ENCODE peak calls at places on chromosome 21, in nine cellular contexts. One of them, this sample, is unnamed.
A peak's percentile ranks its signal among the peaks of the same experiment; 100 is the strongest.

GRCh38 chr21:34906401-34906800 is 142.7 kb downstream of the RUNX1 start:
- DNase-seq in H4: no peak
- DNase-seq in ecto neural progenitor cell: no peak
- DNase-seq in AG04450: no peak
- DNase-seq in HEK293T: no peak
- DNase-seq in T47D: no peak
- DNase-seq in Calu3: no peak
- DNase-seq in activated effector memory CD4-positive, alpha-beta T cell treated with anti-CD3 and anti-CD28 coated beads, Interleukin-2, amount 50 U/mL, for 16 hours: no peak
- DNase-seq in small intestine: no peak
- DNase-seq in this sample: no peak

GRCh38 chr21:31260790-31261189 is 83.3 kb downstream of the TIAM1 start:
- DNase-seq in H4: no peak
- DNase-seq in ecto neural progenitor cell: no peak
- DNase-seq in AG04450: no peak
- DNase-seq in HEK293T: no peak
- DNase-seq in T47D: no peak
- DNase-seq in Calu3: no peak
- DNase-seq in activated effector memory CD4-positive, alpha-beta T cell treated with anti-CD3 and anti-CD28 coated beads, Interleukin-2, amount 50 U/mL, for 16 hours: no peak
- DNase-seq in small intestine: no peak
- DNase-seq in this sample: no peak

GRCh38 chr21:33662046-33662445 is 19.7 kb downstream of the ITSN1 start:
- DNase-seq in H4: no peak
- DNase-seq in ecto neural progenitor cell: no peak
- DNase-seq in AG04450: no peak
- DNase-seq in HEK293T: no peak
- DNase-seq in T47D: no peak
- DNase-seq in Calu3: no peak
- DNase-seq in activated effector memory CD4-positive, alpha-beta T cell treated with anti-CD3 and anti-CD28 coated beads, Interleukin-2, amount 50 U/mL, for 16 hours: no peak
- DNase-seq in small intestine: no peak
- DNase-seq in this sample: no peak

GRCh38 chr21:46065215-46065992 is 32.5 kb upstream of the COL6A2 start:
- DNase-seq in H4: no peak
- DNase-seq in ecto neural progenitor cell: no peak
- DNase-seq in AG04450: no peak
- DNase-seq in HEK293T: no peak
- DNase-seq in T47D: no peak
- DNase-seq in Calu3: no peak
- DNase-seq in activated effector memory CD4-positive, alpha-beta T cell treated with anti-CD3 and anti-CD28 coated beads, Interleukin-2, amount 50 U/mL, for 16 hours: no peak
- DNase-seq in small intestine: no peak
- DNase-seq in this sample: no peak

GRCh38 chr21:27734146-27734545 is 767.3 kb upstream of the ADAMTS5 start:
- DNase-seq in H4: peak; percentile 42
- DNase-seq in ecto neural progenitor cell: no peak
- DNase-seq in AG04450: peak; percentile 49
- DNase-seq in HEK293T: no peak
- DNase-seq in T47D: no peak
- DNase-seq in Calu3: no peak
- DNase-seq in activated effector memory CD4-positive, alpha-beta T cell treated with anti-CD3 and anti-CD28 coated beads, Interleukin-2, amount 50 U/mL, for 16 hours: no peak
- DNase-seq in small intestine: no peak
- DNase-seq in this sample: no peak

GRCh38 chr21:43864806-43865470 is at the start of gene AGPAT3:
- DNase-seq in H4: no peak
- DNase-seq in ecto neural progenitor cell: no peak
- DNase-seq in AG04450: no peak
- DNase-seq in HEK293T: peak; percentile 59
- DNase-seq in T47D: peak; percentile 43
- DNase-seq in Calu3: no peak
- DNase-seq in activated effector memory CD4-positive, alpha-beta T cell treated with anti-CD3 and anti-CD28 coated beads, Interleukin-2, amount 50 U/mL, for 16 hours: peak; percentile 79
- DNase-seq in small intestine: no peak
- DNase-seq in this sample: no peak

GRCh38 chr21:41761211-41762181 is 5.4 kb downstream of the RIPK4 start:
- DNase-seq in H4: peak; percentile 83
- DNase-seq in ecto neural progenitor cell: peak; percentile 66
- DNase-seq in AG04450: no peak
- DNase-seq in HEK293T: no peak
- DNase-seq in T47D: peak; percentile 74
- DNase-seq in Calu3: peak; percentile 48
- DNase-seq in activated effector memory CD4-positive, alpha-beta T cell treated with anti-CD3 and anti-CD28 coated beads, Interleukin-2, amount 50 U/mL, for 16 hours: no peak
- DNase-seq in small intestine: peak; percentile 55
- DNase-seq in this sample: no peak

GRCh38 chr21:42038826-42039425 is 28.8 kb upstream of the ZBTB21 start:
- DNase-seq in H4: peak; percentile 84
- DNase-seq in ecto neural progenitor cell: no peak
- DNase-seq in AG04450: peak; percentile 61
- DNase-seq in HEK293T: no peak
- DNase-seq in T47D: no peak
- DNase-seq in Calu3: no peak
- DNase-seq in activated effector memory CD4-positive, alpha-beta T cell treated with anti-CD3 and anti-CD28 coated beads, Interleukin-2, amount 50 U/mL, for 16 hours: no peak
- DNase-seq in small intestine: no peak
- DNase-seq in this sample: no peak

GRCh38 chr21:25370311-25370744 is 237.0 kb downstream of the MRPL39 start:
- DNase-seq in H4: peak; percentile 93
- DNase-seq in ecto neural progenitor cell: no peak
- DNase-seq in AG04450: peak; percentile 87
- DNase-seq in HEK293T: no peak
- DNase-seq in T47D: no peak
- DNase-seq in Calu3: peak; percentile 4
- DNase-seq in activated effector memory CD4-positive, alpha-beta T cell treated with anti-CD3 and anti-CD28 coated beads, Interleukin-2, amount 50 U/mL, for 16 hours: peak; percentile 62
- DNase-seq in small intestine: no peak
- DNase-seq in this sample: peak; percentile 85

GRCh38 chr21:43273016-43273707 is 104.4 kb downstream of the CRYAA start:
- DNase-seq in H4: no peak
- DNase-seq in ecto neural progenitor cell: no peak
- DNase-seq in AG04450: no peak
- DNase-seq in HEK293T: no peak
- DNase-seq in T47D: no peak
- DNase-seq in Calu3: no peak
- DNase-seq in activated effector memory CD4-positive, alpha-beta T cell treated with anti-CD3 and anti-CD28 coated beads, Interleukin-2, amount 50 U/mL, for 16 hours: no peak
- DNase-seq in small intestine: no peak
- DNase-seq in this sample: no peak

GRCh38 chr21:29194847-29195246 is 64.4 kb downstream of the MAP3K7CL start:
- DNase-seq in H4: no peak
- DNase-seq in ecto neural progenitor cell: no peak
- DNase-seq in AG04450: no peak
- DNase-seq in HEK293T: no peak
- DNase-seq in T47D: no peak
- DNase-seq in Calu3: no peak
- DNase-seq in activated effector memory CD4-positive, alpha-beta T cell treated with anti-CD3 and anti-CD28 coated beads, Interleukin-2, amount 50 U/mL, for 16 hours: no peak
- DNase-seq in small intestine: no peak
- DNase-seq in this sample: no peak

GRCh38 chr21:39182484-39183271 is 573 bp downstream of the PSMG1 start:
- DNase-seq in H4: no peak
- DNase-seq in ecto neural progenitor cell: peak; percentile 52
- DNase-seq in AG04450: no peak
- DNase-seq in HEK293T: no peak
- DNase-seq in T47D: no peak
- DNase-seq in Calu3: peak; percentile 6
- DNase-seq in activated effector memory CD4-positive, alpha-beta T cell treated with anti-CD3 and anti-CD28 coated beads, Interleukin-2, amount 50 U/mL, for 16 hours: no peak
- DNase-seq in small intestine: peak; percentile 43
- DNase-seq in this sample: no peak

GRCh38 chr21:45427331-45428271 is 22.6 kb downstream of the COL18A1 start:
- DNase-seq in H4: peak; percentile 92
- DNase-seq in ecto neural progenitor cell: no peak
- DNase-seq in AG04450: peak; percentile 83
- DNase-seq in HEK293T: no peak
- DNase-seq in T47D: no peak
- DNase-seq in Calu3: peak; percentile 78
- DNase-seq in activated effector memory CD4-positive, alpha-beta T cell treated with anti-CD3 and anti-CD28 coated beads, Interleukin-2, amount 50 U/mL, for 16 hours: no peak
- DNase-seq in small intestine: no peak
- DNase-seq in this sample: peak; percentile 73

GRCh38 chr21:45847870-45848269 is 133.7 kb upstream of the COL6A1 start:
- DNase-seq in H4: no peak
- DNase-seq in ecto neural progenitor cell: no peak
- DNase-seq in AG04450: no peak
- DNase-seq in HEK293T: no peak
- DNase-seq in T47D: peak; percentile 33
- DNase-seq in Calu3: no peak
- DNase-seq in activated effector memory CD4-positive, alpha-beta T cell treated with anti-CD3 and anti-CD28 coated beads, Interleukin-2, amount 50 U/mL, for 16 hours: no peak
- DNase-seq in small intestine: no peak
- DNase-seq in this sample: no peak

GRCh38 chr21:18666725-18667124 is 263.1 kb upstream of the TMPRSS15 start:
- DNase-seq in H4: no peak
- DNase-seq in ecto neural progenitor cell: no peak
- DNase-seq in AG04450: no peak
- DNase-seq in HEK293T: no peak
- DNase-seq in T47D: no peak
- DNase-seq in Calu3: no peak
- DNase-seq in activated effector memory CD4-positive, alpha-beta T cell treated with anti-CD3 and anti-CD28 coated beads, Interleukin-2, amount 50 U/mL, for 16 hours: no peak
- DNase-seq in small intestine: peak; percentile 31
- DNase-seq in this sample: no peak

GRCh38 chr21:33642896-33643657 is 776 bp downstream of the ITSN1 start:
- DNase-seq in H4: no peak
- DNase-seq in ecto neural progenitor cell: peak; percentile 65
- DNase-seq in AG04450: no peak
- DNase-seq in HEK293T: peak; percentile 25
- DNase-seq in T47D: peak; percentile 14
- DNase-seq in Calu3: peak; percentile 19
- DNase-seq in activated effector memory CD4-positive, alpha-beta T cell treated with anti-CD3 and anti-CD28 coated beads, Interleukin-2, amount 50 U/mL, for 16 hours: peak; percentile 63
- DNase-seq in small intestine: peak; percentile 39
- DNase-seq in this sample: no peak

GRCh38 chr21:41611966-41612606 is 104.1 kb upstream of the TMPRSS2 start:
- DNase-seq in H4: peak; percentile 46
- DNase-seq in ecto neural progenitor cell: no peak
- DNase-seq in AG04450: no peak
- DNase-seq in HEK293T: no peak
- DNase-seq in T47D: peak; percentile 41
- DNase-seq in Calu3: peak; percentile 61
- DNase-seq in activated effector memory CD4-positive, alpha-beta T cell treated with anti-CD3 and anti-CD28 coated beads, Interleukin-2, amount 50 U/mL, for 16 hours: no peak
- DNase-seq in small intestine: peak; percentile 86
- DNase-seq in this sample: no peak

GRCh38 chr21:39392981-39393380 is 44.1 kb upstream of the HMGN1 start:
- DNase-seq in H4: no peak
- DNase-seq in ecto neural progenitor cell: no peak
- DNase-seq in AG04450: no peak
- DNase-seq in HEK293T: no peak
- DNase-seq in T47D: no peak
- DNase-seq in Calu3: no peak
- DNase-seq in activated effector memory CD4-positive, alpha-beta T cell treated with anti-CD3 and anti-CD28 coated beads, Interleukin-2, amount 50 U/mL, for 16 hours: no peak
- DNase-seq in small intestine: no peak
- DNase-seq in this sample: no peak

GRCh38 chr21:41120997-41121396 is 47.0 kb upstream of the BACE2 start:
- DNase-seq in H4: no peak
- DNase-seq in ecto neural progenitor cell: no peak
- DNase-seq in AG04450: no peak
- DNase-seq in HEK293T: no peak
- DNase-seq in T47D: no peak
- DNase-seq in Calu3: no peak
- DNase-seq in activated effector memory CD4-positive, alpha-beta T cell treated with anti-CD3 and anti-CD28 coated beads, Interleukin-2, amount 50 U/mL, for 16 hours: no peak
- DNase-seq in small intestine: no peak
- DNase-seq in this sample: no peak

GRCh38 chr21:41676198-41676597 is 90.7 kb downstream of the RIPK4 start:
- DNase-seq in H4: no peak
- DNase-seq in ecto neural progenitor cell: no peak
- DNase-seq in AG04450: no peak
- DNase-seq in HEK293T: no peak
- DNase-seq in T47D: no peak
- DNase-seq in Calu3: no peak
- DNase-seq in activated effector memory CD4-positive, alpha-beta T cell treated with anti-CD3 and anti-CD28 coated beads, Interleukin-2, amount 50 U/mL, for 16 hours: no peak
- DNase-seq in small intestine: no peak
- DNase-seq in this sample: no peak

GRCh38 chr21:41641821-41642368 is 125.0 kb downstream of the RIPK4 start:
- DNase-seq in H4: peak; percentile 69
- DNase-seq in ecto neural progenitor cell: no peak
- DNase-seq in AG04450: peak; percentile 49
- DNase-seq in HEK293T: no peak
- DNase-seq in T47D: no peak
- DNase-seq in Calu3: peak; percentile 72
- DNase-seq in activated effector memory CD4-positive, alpha-beta T cell treated with anti-CD3 and anti-CD28 coated beads, Interleukin-2, amount 50 U/mL, for 16 hours: no peak
- DNase-seq in small intestine: no peak
- DNase-seq in this sample: peak; percentile 38

GRCh38 chr21:44299458-44300261 is at the start of gene PFKL:
- DNase-seq in H4: peak; percentile 62
- DNase-seq in ecto neural progenitor cell: peak; percentile 83
- DNase-seq in AG04450: no peak
- DNase-seq in HEK293T: peak; percentile 86
- DNase-seq in T47D: peak; percentile 94
- DNase-seq in Calu3: peak; percentile 64
- DNase-seq in activated effector memory CD4-positive, alpha-beta T cell treated with anti-CD3 and anti-CD28 coated beads, Interleukin-2, amount 50 U/mL, for 16 hours: peak; percentile 85
- DNase-seq in small intestine: peak; percentile 72
- DNase-seq in this sample: no peak

GRCh38 chr21:44497641-44498243 is 42.3 kb downstream of the KRTAP10-1 start:
- DNase-seq in H4: no peak
- DNase-seq in ecto neural progenitor cell: no peak
- DNase-seq in AG04450: no peak
- DNase-seq in HEK293T: no peak
- DNase-seq in T47D: no peak
- DNase-seq in Calu3: no peak
- DNase-seq in activated effector memory CD4-positive, alpha-beta T cell treated with anti-CD3 and anti-CD28 coated beads, Interleukin-2, amount 50 U/mL, for 16 hours: no peak
- DNase-seq in small intestine: peak; percentile 43
- DNase-seq in this sample: no peak

GRCh38 chr21:31220567-31220966 is 123.5 kb downstream of the TIAM1 start:
- DNase-seq in H4: no peak
- DNase-seq in ecto neural progenitor cell: no peak
- DNase-seq in AG04450: no peak
- DNase-seq in HEK293T: no peak
- DNase-seq in T47D: no peak
- DNase-seq in Calu3: no peak
- DNase-seq in activated effector memory CD4-positive, alpha-beta T cell treated with anti-CD3 and anti-CD28 coated beads, Interleukin-2, amount 50 U/mL, for 16 hours: no peak
- DNase-seq in small intestine: no peak
- DNase-seq in this sample: no peak

GRCh38 chr21:14943636-14944035 is 121.2 kb downstream of the NRIP1 start:
- DNase-seq in H4: no peak
- DNase-seq in ecto neural progenitor cell: no peak
- DNase-seq in AG04450: no peak
- DNase-seq in HEK293T: no peak
- DNase-seq in T47D: no peak
- DNase-seq in Calu3: no peak
- DNase-seq in activated effector memory CD4-positive, alpha-beta T cell treated with anti-CD3 and anti-CD28 coated beads, Interleukin-2, amount 50 U/mL, for 16 hours: no peak
- DNase-seq in small intestine: no peak
- DNase-seq in this sample: no peak

GRCh38 chr21:26849428-26850115 is 4.4 kb upstream of the ADAMTS1 start:
- DNase-seq in H4: peak; percentile 73
- DNase-seq in ecto neural progenitor cell: no peak
- DNase-seq in AG04450: no peak
- DNase-seq in HEK293T: no peak
- DNase-seq in T47D: no peak
- DNase-seq in Calu3: peak; percentile 21
- DNase-seq in activated effector memory CD4-positive, alpha-beta T cell treated with anti-CD3 and anti-CD28 coated beads, Interleukin-2, amount 50 U/mL, for 16 hours: no peak
- DNase-seq in small intestine: peak; percentile 43
- DNase-seq in this sample: peak; percentile 35

GRCh38 chr21:44931137-44931500 is 8.7 kb upstream of the SLX9 start:
- DNase-seq in H4: no peak
- DNase-seq in ecto neural progenitor cell: no peak
- DNase-seq in AG04450: no peak
- DNase-seq in HEK293T: no peak
- DNase-seq in T47D: no peak
- DNase-seq in Calu3: no peak
- DNase-seq in activated effector memory CD4-positive, alpha-beta T cell treated with anti-CD3 and anti-CD28 coated beads, Interleukin-2, amount 50 U/mL, for 16 hours: peak; percentile 72
- DNase-seq in small intestine: no peak
- DNase-seq in this sample: no peak

GRCh38 chr21:45318556-45319341 is 31.1 kb upstream of the POFUT2 start:
- DNase-seq in H4: no peak
- DNase-seq in ecto neural progenitor cell: no peak
- DNase-seq in AG04450: no peak
- DNase-seq in HEK293T: no peak
- DNase-seq in T47D: no peak
- DNase-seq in Calu3: peak; percentile 69
- DNase-seq in activated effector memory CD4-positive, alpha-beta T cell treated with anti-CD3 and anti-CD28 coated beads, Interleukin-2, amount 50 U/mL, for 16 hours: no peak
- DNase-seq in small intestine: no peak
- DNase-seq in this sample: no peak

GRCh38 chr21:33402011-33402979 is 918 bp upstream of the IFNGR2 start:
- DNase-seq in H4: no peak
- DNase-seq in ecto neural progenitor cell: peak; percentile 64
- DNase-seq in AG04450: no peak
- DNase-seq in HEK293T: no peak
- DNase-seq in T47D: peak; percentile 38
- DNase-seq in Calu3: no peak
- DNase-seq in activated effector memory CD4-positive, alpha-beta T cell treated with anti-CD3 and anti-CD28 coated beads, Interleukin-2, amount 50 U/mL, for 16 hours: no peak
- DNase-seq in small intestine: no peak
- DNase-seq in this sample: no peak

GRCh38 chr21:42775891-42776290 is 103.4 kb downstream of the WDR4 start:
- DNase-seq in H4: no peak
- DNase-seq in ecto neural progenitor cell: no peak
- DNase-seq in AG04450: no peak
- DNase-seq in HEK293T: no peak
- DNase-seq in T47D: no peak
- DNase-seq in Calu3: no peak
- DNase-seq in activated effector memory CD4-positive, alpha-beta T cell treated with anti-CD3 and anti-CD28 coated beads, Interleukin-2, amount 50 U/mL, for 16 hours: no peak
- DNase-seq in small intestine: no peak
- DNase-seq in this sample: no peak

GRCh38 chr21:26130249-26130896 is 40.2 kb downstream of the APP start:
- DNase-seq in H4: no peak
- DNase-seq in ecto neural progenitor cell: no peak
- DNase-seq in AG04450: no peak
- DNase-seq in HEK293T: no peak
- DNase-seq in T47D: no peak
- DNase-seq in Calu3: no peak
- DNase-seq in activated effector memory CD4-positive, alpha-beta T cell treated with anti-CD3 and anti-CD28 coated beads, Interleukin-2, amount 50 U/mL, for 16 hours: no peak
- DNase-seq in small intestine: no peak
- DNase-seq in this sample: no peak